ENCODE peak calls at places on chromosomes 1 and 21, in eight cellular contexts. B is NCI-H2171; P is stimulated activated CD4-positive, alpha-beta T cell treated with anti-CD3 and anti-CD28 coated beads, Interleukin-2, amount 100 ng/mL, for 48 hours; K is activated CD8-positive, alpha-beta memory T cell treated with anti-CD3 and anti-CD28 coated beads for 48 hours; N is heart right ventricle; D is activated CD4-positive, alpha-beta T cell treated with anti-CD3 and anti-CD28 coated beads for 24 hours; Y is LHCN-M2; Q is HuH-7. V is an unnamed sample.

GRCh38 chr21:43690346-43690745 is 28.6 kb upstream of the PDXK start:
- DNase-seq in Q (no peak), P (no peak), B (no peak), Y (no peak), K (no peak), N (no peak), D (no peak), V (no peak)

GRCh38 chr1:233737341-233737740 is 123.4 kb downstream of the KCNK1 start:
- DNase-seq in K (no peak), Y (no peak), B (no peak), D (no peak), Q (no peak), P (no peak), N (no peak), V (peak; percentile 79)

GRCh38 chr1:197619008-197619640 is 156.2 kb downstream of the DENND1B start:
- DNase-seq in K (no peak), N (no peak), B (peak; percentile 20), Y (peak; percentile 31), Q (no peak), P (no peak), D (no peak), V (no peak)

GRCh38 chr1:160639652-160640051 is 7.2 kb downstream of the SLAMF1 start:
- DNase-seq in Q (no peak), K (no peak), B (no peak), D (no peak), N (no peak), P (no peak), Y (no peak), V (no peak)

GRCh38 chr1:84913025-84913892 is 20.3 kb upstream of the LPAR3 start:
- DNase-seq in K (no peak), P (no peak), N (no peak), D (no peak), Q (peak; percentile 62), Y (no peak), B (no peak), V (no peak)

GRCh38 chr1:16614361-16615252 is 1.2 kb upstream of the NBPF1 start:
- DNase-seq in B (no peak), Y (no peak), P (no peak), Q (no peak), D (no peak), K (no peak), N (no peak), V (no peak)

GRCh38 chr1:71587961-71588360 is 507.1 kb upstream of the ZRANB2 start:
- DNase-seq in D (no peak), N (no peak), K (no peak), B (peak; percentile 25), Y (peak; percentile 50), P (no peak), Q (no peak), V (peak; percentile 7)

GRCh38 chr1:84785231-84785630 is 95.0 kb upstream of the SSX2IP start:
- DNase-seq in K (no peak), B (no peak), P (no peak), Y (no peak), N (no peak), Q (no peak), D (no peak), V (no peak)

GRCh38 chr1:115668579-115668978 is 26.8 kb downstream of the VANGL1 start:
- DNase-seq in P (no peak), K (no peak), N (no peak), Y (peak; percentile 72), B (no peak), Q (no peak), D (no peak), V (no peak)

GRCh38 chr1:171017431-171017830 is 73.3 kb upstream of the FMO3 start:
- DNase-seq in K (no peak), B (no peak), Q (no peak), D (no peak), Y (peak; percentile 41), P (no peak), N (no peak), V (no peak)

GRCh38 chr1:56322211-56322610 is 257.2 kb downstream of the PLPP3 start:
- DNase-seq in K (no peak), P (no peak), B (no peak), N (no peak), D (no peak), Y (no peak), Q (no peak), V (peak; percentile 55)

GRCh38 chr1:179025975-179026812 is 500 bp downstream of the FAM20B start:
- DNase-seq in P (peak; percentile 60), Q (peak; percentile 75), D (peak; percentile 53), N (peak; percentile 80), Y (peak; percentile 63), B (peak; percentile 82), K (peak; percentile 62), V (peak; percentile 93)

GRCh38 chr1:68141079-68141800 is 90.8 kb upstream of the DIRAS3 start:
- DNase-seq in B (no peak), Q (no peak), Y (no peak), P (no peak), N (no peak), K (no peak), D (no peak), V (peak; percentile 87)

GRCh38 chr1:30733520-30733919 is 10.1 kb upstream of the MATN1 start:
- DNase-seq in Q (no peak), Y (no peak), K (no peak), P (no peak), B (no peak), D (no peak), N (no peak), V (no peak)

GRCh38 chr1:85411567-85412312 is 53.2 kb downstream of the DDAH1 start:
- DNase-seq in N (no peak), Y (no peak), K (no peak), Q (no peak), B (no peak), P (no peak), D (no peak), V (peak; percentile 26)

GRCh38 chr1:201608635-201609395 is 69.9 kb downstream of the NAV1 start:
- DNase-seq in Y (peak; percentile 26), K (no peak), P (no peak), B (no peak), D (no peak), Q (no peak), N (no peak), V (no peak)

GRCh38 chr1:18480315-18481189 is at the start of gene KLHDC7A:
- DNase-seq in K (no peak), P (no peak), B (no peak), Y (no peak), D (no peak), Q (no peak), N (no peak), V (no peak)

GRCh38 chr21:46183910-46184624 is at the start of gene SPATC1L:
- DNase-seq in D (peak; percentile 21), B (peak; percentile 77), K (no peak), Y (peak; percentile 67), N (peak; percentile 71), P (peak; percentile 22), Q (peak; percentile 75), V (no peak)

GRCh38 chr1:236302941-236303340 is 21.2 kb upstream of the ERO1B start:
- DNase-seq in Y (no peak), Q (no peak), N (no peak), B (no peak), K (no peak), D (no peak), P (no peak), V (no peak)

GRCh38 chr1:222009105-222009730 is 267.3 kb upstream of the DUSP10 start:
- DNase-seq in K (no peak), Q (peak; percentile 12), D (no peak), P (no peak), B (no peak), Y (no peak), N (no peak), V (peak; percentile 49)

GRCh38 chr1:201990427-201990826 is 8.0 kb downstream of the RNPEP start:
- DNase-seq in P (no peak), Q (no peak), D (no peak), K (no peak), N (peak; percentile 27), B (no peak), Y (no peak), V (no peak)

GRCh38 chr1:175920401-175920800 is 177.0 kb upstream of the TNR start:
- DNase-seq in N (no peak), D (no peak), K (no peak), Q (no peak), Y (no peak), P (no peak), B (no peak), V (no peak)

GRCh38 chr1:156754219-156754618 is 2.7 kb upstream of the HDGF start:
- DNase-seq in Q (no peak), K (no peak), P (no peak), Y (peak; percentile 36), D (no peak), B (no peak), N (no peak), V (no peak)

GRCh38 chr1:168700565-168701331 is 28.3 kb downstream of the DPT start:
- DNase-seq in Y (no peak), N (no peak), K (no peak), D (no peak), Q (no peak), B (no peak), P (no peak), V (no peak)

GRCh38 chr1:78274814-78275213 is 216.0 kb upstream of the PTGFR start:
- DNase-seq in B (no peak), Y (peak; percentile 87), P (no peak), N (no peak), K (no peak), D (no peak), Q (no peak), V (no peak)

GRCh38 chr1:13589403-13589802 is 5.8 kb downstream of the PDPN start:
- DNase-seq in Y (no peak), B (no peak), P (no peak), N (no peak), K (no peak), Q (no peak), D (no peak), V (no peak)

GRCh38 chr1:22778842-22779520 is 68.3 kb downstream of the EPHB2 start:
- DNase-seq in N (peak; percentile 48), K (no peak), Y (no peak), D (no peak), B (no peak), Q (no peak), P (no peak), V (no peak)

GRCh38 chr21:45768741-45769049 is 125.2 kb downstream of the PCBP3 start:
- DNase-seq in N (no peak), D (no peak), Y (no peak), K (no peak), B (no peak), Q (no peak), P (no peak), V (no peak)

GRCh38 chr1:6028042-6028895 is 17.4 kb upstream of the KCNAB2 start:
- DNase-seq in B (no peak), D (peak; percentile 39), N (no peak), Q (no peak), P (peak; percentile 46), K (peak; percentile 36), Y (peak; percentile 27), V (peak; percentile 31)

GRCh38 chr1:177877086-177877485 is 92.8 kb downstream of the SEC16B start:
- DNase-seq in P (no peak), D (no peak), Q (no peak), Y (no peak), N (no peak), B (no peak), K (no peak), V (no peak)

GRCh38 chr1:100928128-100928527 is 32.2 kb downstream of the SLC30A7 start:
- DNase-seq in Q (peak; percentile 5), P (no peak), B (no peak), Y (no peak), N (no peak), D (no peak), K (no peak), V (peak; percentile 22)

GRCh38 chr1:40651138-40651857 is 14.2 kb downstream of the RIMS3 start:
- DNase-seq in Q (no peak), P (no peak), N (no peak), Y (no peak), K (no peak), B (peak; percentile 79), D (no peak), V (no peak)

GRCh38 chr1:23529146-23530088 is 1.6 kb downstream of the E2F2 start:
- DNase-seq in Q (no peak), P (no peak), Y (no peak), D (no peak), K (no peak), N (no peak), B (no peak), V (no peak)

GRCh38 chr21:33205476-33205875 is 24.3 kb upstream of the IFNAR2 start:
- DNase-seq in D (no peak), B (no peak), Y (no peak), K (no peak), N (no peak), Q (no peak), P (no peak), V (peak; percentile 27)

V was measured in trophoblast cell.